ENCODE peak calls at places on chromosomes 13 and 19, in nine cellular contexts. L, U, C, Q, P, B, Y, E and S are unnamed samples.
A peak's percentile ranks its signal among the peaks of the same experiment; 100 is the strongest.

GRCh38 chr13:84121456-84121855 is 239.2 kb upstream of the SLITRK1 start:
- DNase-seq in L (no peak), U (no peak), C (no peak), Q (peak; percentile 4), P (no peak), B (peak; percentile 40), Y (no peak), E (peak; percentile 12), S (no peak)

GRCh38 chr13:73230714-73231113 is 171.9 kb downstream of the KLF5 start:
- DNase-seq in L (no peak), U (no peak), C (no peak), Q (no peak), P (no peak), B (no peak), Y (no peak), E (no peak), S (no peak)

GRCh38 chr19:40247178-40247577 is 20.7 kb upstream of the CCNP start:
- DNase-seq in L (no peak), U (no peak), C (no peak), Q (no peak), P (no peak), B (no peak), Y (no peak), E (no peak), S (no peak)

GRCh38 chr13:42769650-42770049 is 11.7 kb upstream of the FAM216B start:
- DNase-seq in L (no peak), U (no peak), C (no peak), Q (no peak), P (no peak), B (no peak), Y (no peak), E (no peak), S (no peak)

GRCh38 chr13:82747331-82747730 is 1134.9 kb downstream of the SLITRK1 start:
- DNase-seq in L (no peak), U (no peak), C (no peak), Q (peak; percentile 10), P (no peak), B (peak; percentile 78), Y (no peak), E (peak; percentile 17), S (no peak)

GRCh38 chr19:43755256-43755801 is 567 bp upstream of the SMG9 start:
- DNase-seq in L (no peak), U (peak; percentile 87), C (peak; percentile 69), Q (peak; percentile 30), P (no peak), B (peak; percentile 77), Y (peak; percentile 86), E (peak; percentile 55), S (peak; percentile 74)

GRCh38 chr19:45528744-45529453 is 21.6 kb downstream of the VASP start:
- DNase-seq in L (no peak), U (peak; percentile 64), C (no peak), Q (no peak), P (no peak), B (peak; percentile 91), Y (peak; percentile 97), E (peak; percentile 44), S (no peak)

GRCh38 chr13:93775507-93776108 is 549.0 kb downstream of the GPC6 start:
- DNase-seq in L (peak; percentile 44), U (no peak), C (no peak), Q (peak; percentile 84), P (no peak), B (no peak), Y (no peak), E (peak; percentile 88), S (no peak)

GRCh38 chr13:84500016-84500415 is 617.7 kb upstream of the SLITRK1 start:
- DNase-seq in L (no peak), U (no peak), C (no peak), Q (peak; percentile 23), P (no peak), B (no peak), Y (no peak), E (peak; percentile 29), S (no peak)

GRCh38 chr13:30429721-30430694 is 7.7 kb downstream of the UBE2L5 start:
- DNase-seq in L (peak; percentile 79), U (no peak), C (no peak), Q (peak; percentile 94), P (peak; percentile 60), B (no peak), Y (no peak), E (peak; percentile 95), S (peak; percentile 40)

GRCh38 chr13:41645313-41645712 is 188.0 kb downstream of the RGCC start:
- DNase-seq in L (peak; percentile 79), U (peak; percentile 50), C (no peak), Q (peak; percentile 88), P (no peak), B (no peak), Y (no peak), E (peak; percentile 89), S (no peak)

GRCh38 chr19:43812689-43813088 is 10.4 kb upstream of the LYPD5 start:
- DNase-seq in L (no peak), U (no peak), C (no peak), Q (no peak), P (no peak), B (no peak), Y (no peak), E (no peak), S (no peak)

GRCh38 chr19:34336781-34337271 is 28.2 kb upstream of the GPI start:
- DNase-seq in L (no peak), U (no peak), C (no peak), Q (no peak), P (peak; percentile 8), B (peak; percentile 56), Y (no peak), E (no peak), S (peak; percentile 65)

GRCh38 chr19:40390084-40390742 is at the start of gene HIPK4:
- DNase-seq in L (no peak), U (no peak), C (no peak), Q (no peak), P (no peak), B (no peak), Y (no peak), E (no peak), S (no peak)

GRCh38 chr13:21637296-21637695 is 33.3 kb upstream of the MICU2 start:
- DNase-seq in L (no peak), U (peak; percentile 77), C (no peak), Q (peak; percentile 68), P (peak; percentile 94), B (no peak), Y (no peak), E (peak; percentile 77), S (peak; percentile 28)

GRCh38 chr19:38718747-38719543 is 25.3 kb downstream of the CAPN12 start:
- DNase-seq in L (no peak), U (peak; percentile 67), C (no peak), Q (peak; percentile 63), P (no peak), B (peak; percentile 44), Y (peak; percentile 86), E (peak; percentile 76), S (no peak)

GRCh38 chr19:45767881-45768643 is 990 bp downstream of the SIX5 start:
- DNase-seq in L (peak; percentile 27), U (peak; percentile 81), C (no peak), Q (peak; percentile 65), P (no peak), B (peak; percentile 83), Y (peak; percentile 85), E (peak; percentile 78), S (peak; percentile 63)

DNA sequence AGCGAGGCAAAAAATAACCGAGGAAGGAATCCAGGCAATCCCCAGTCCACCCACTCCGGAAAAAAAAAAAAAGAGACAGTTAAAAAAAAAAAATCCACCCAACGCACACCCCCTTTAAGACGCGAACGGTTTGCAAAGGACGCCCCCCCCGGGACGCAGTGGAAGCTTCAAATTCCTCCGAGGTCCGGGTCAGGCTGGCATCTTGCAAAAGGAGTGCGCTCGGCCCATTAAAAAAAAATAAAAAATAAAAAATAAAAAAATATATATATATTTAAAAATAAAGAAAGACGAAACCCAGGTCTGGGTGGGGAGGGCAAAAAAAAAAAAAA is 235 bp upstream of the CACNA1A start:
- DNase-seq in L (no peak), U (no peak), C (no peak), Q (no peak), P (no peak), B (peak; percentile 57), Y (no peak), E (peak; percentile 7), S (no peak)
- TF ChIP-seq CTCF in L (no peak), U (no peak), C (no peak), Q (no peak), P (no peak), B (no peak), Y (no peak), E (no peak), S (no peak)

DNA sequence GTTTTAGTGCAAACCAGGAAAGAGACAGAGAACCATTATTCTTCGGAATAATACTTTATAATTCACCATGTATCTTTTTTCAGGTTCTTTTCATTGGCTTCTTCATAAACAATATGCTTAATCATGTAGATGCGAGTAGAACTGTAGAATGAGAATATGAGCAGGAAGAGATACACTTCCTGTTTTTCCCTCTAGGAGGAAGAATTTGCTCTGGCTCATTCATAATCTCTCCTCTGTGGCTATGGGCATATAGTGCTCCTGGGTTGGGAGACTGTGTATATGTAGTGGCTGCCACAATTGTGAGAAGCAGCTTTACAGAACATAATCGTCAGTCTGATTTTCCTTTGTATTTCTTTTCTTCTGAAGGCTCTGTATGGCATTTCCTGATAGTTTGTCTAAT is 2.8 kb upstream of the DCLK1 start:
- DNase-seq in L (no peak), U (no peak), C (no peak), Q (no peak), P (no peak), B (no peak), Y (no peak), E (no peak), S (no peak)
- TF ChIP-seq CTCF in L (no peak), U (no peak), C (no peak), Q (no peak), P (no peak), B (no peak), Y (peak; percentile 38), E (peak; percentile 18), S (no peak)

GRCh38 chr19:2273356-2274184 is 8.4 kb downstream of the PEAK3 start:
- DNase-seq in L (no peak), U (peak; percentile 84), C (peak; percentile 64), Q (peak; percentile 38), P (peak; percentile 59), B (peak; percentile 95), Y (peak; percentile 97), E (peak; percentile 64), S (peak; percentile 90)
- TF ChIP-seq CTCF in L (peak; percentile 91), U (peak; percentile 96), C (peak; percentile 100), Q (peak; percentile 57), P (peak; percentile 88), B (peak; percentile 97), Y (peak; percentile 99), E (peak; percentile 62), S (peak; percentile 95)

DNA sequence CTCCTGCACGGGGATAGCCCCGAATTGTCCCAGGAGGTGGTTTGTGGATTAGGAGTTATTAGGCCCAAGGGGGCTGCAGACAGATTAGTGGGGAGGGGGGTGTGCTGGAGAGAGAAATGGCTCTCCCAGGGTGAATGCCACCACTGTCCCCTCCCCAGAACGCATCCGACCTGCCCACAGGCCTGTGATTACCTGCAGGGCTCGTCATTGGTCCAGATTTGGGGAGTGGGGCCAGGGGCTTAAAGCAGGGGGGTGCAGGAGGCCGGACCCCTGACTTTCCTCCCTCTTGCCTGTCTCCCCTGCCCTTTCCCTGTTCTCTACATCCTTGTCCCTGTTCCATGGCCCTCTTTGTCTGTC is 1.2 kb downstream of the NRTN start:
- DNase-seq in L (no peak), U (no peak), C (no peak), Q (no peak), P (no peak), B (no peak), Y (no peak), E (no peak), S (no peak)
- TF ChIP-seq CTCF in L (no peak), U (no peak), C (peak; percentile 6), Q (no peak), P (no peak), B (no peak), Y (no peak), E (no peak), S (no peak)